ENCODE peak calls at places on chromosomes 11 and 22, in five cellular contexts. D, A, E, J and N are unnamed samples.

GRCh38 chr22:35314161-35314942 is 14.7 kb downstream of the TOM1 start:
- DNase-seq in D (peak; percentile 67), A (peak; percentile 56), E (no peak), J (no peak), N (no peak)

GRCh38 chr11:64809781-64810241 is 540 bp downstream of the MEN1 start:
- DNase-seq in D (peak; percentile 89), A (no peak), E (no peak), J (no peak), N (no peak)

GRCh38 chr11:85088286-85088685 is 538.9 kb downstream of the DLG2 start:
- DNase-seq in D (no peak), A (no peak), E (no peak), J (no peak), N (peak; percentile 27)

GRCh38 chr11:121604152-121604551 is 151.4 kb upstream of the SORL1-AS1 start:
- DNase-seq in D (no peak), A (no peak), E (no peak), J (no peak), N (no peak)

GRCh38 chr11:19719960-19720359 is 7.3 kb downstream of the NAV2 start:
- DNase-seq in D (no peak), A (peak; percentile 65), E (no peak), J (no peak), N (no peak)

GRCh38 chr11:61477734-61478148 is 30.8 kb upstream of the LRRC10B start:
- DNase-seq in D (peak; percentile 90), A (no peak), E (peak; percentile 59), J (no peak), N (no peak)

GRCh38 chr11:60710482-60710881 is 11.1 kb downstream of the MS4A8 start:
- DNase-seq in D (peak; percentile 77), A (no peak), E (no peak), J (no peak), N (no peak)

GRCh38 chr11:14638561-14638960 is 5.0 kb upstream of the PDE3B start:
- DNase-seq in D (no peak), A (no peak), E (no peak), J (no peak), N (no peak)

GRCh38 chr11:24005202-24005876 is 491.5 kb upstream of the LUZP2 start:
- DNase-seq in D (no peak), A (no peak), E (no peak), J (no peak), N (no peak)

GRCh38 chr11:130473056-130473794 is 24.8 kb downstream of the ADAMTS15 start:
- DNase-seq in D (no peak), A (no peak), E (no peak), J (no peak), N (no peak)

GRCh38 chr11:126307706-126308105 is 3.8 kb downstream of the DCPS start:
- DNase-seq in D (peak; percentile 84), A (no peak), E (no peak), J (no peak), N (no peak)

GRCh38 chr11:125358254-125358840 is 137.7 kb downstream of the FEZ1 start:
- DNase-seq in D (no peak), A (no peak), E (no peak), J (no peak), N (no peak)

GRCh38 chr22:42283288-42284229 is 13.1 kb upstream of the TCF20 start:
- DNase-seq in D (peak; percentile 75), A (no peak), E (no peak), J (no peak), N (no peak)

GRCh38 chr22:41994506-41994905 is 4.1 kb upstream of the WBP2NL start:
- DNase-seq in D (peak; percentile 26), A (no peak), E (no peak), J (no peak), N (no peak)

GRCh38 chr11:132050577-132051180 is 680.3 kb downstream of the NTM start:
- DNase-seq in D (no peak), A (no peak), E (no peak), J (no peak), N (no peak)

GRCh38 chr11:93842461-93842860 is 8.0 kb downstream of the VSTM5 start:
- DNase-seq in D (peak; percentile 26), A (no peak), E (no peak), J (peak; percentile 46), N (peak; percentile 7)

GRCh38 chr22:31838917-31839316 is 85.1 kb downstream of the DEPDC5 start:
- DNase-seq in D (no peak), A (no peak), E (no peak), J (no peak), N (no peak)

GRCh38 chr11:124934862-124935547 is 842 bp downstream of the HEPACAM start:
- DNase-seq in D (no peak), A (no peak), E (no peak), J (peak; percentile 74), N (peak; percentile 86)

GRCh38 chr11:57938351-57938750 is 85.3 kb upstream of the OR9Q1 start:
- DNase-seq in D (no peak), A (no peak), E (no peak), J (no peak), N (no peak)

DNA sequence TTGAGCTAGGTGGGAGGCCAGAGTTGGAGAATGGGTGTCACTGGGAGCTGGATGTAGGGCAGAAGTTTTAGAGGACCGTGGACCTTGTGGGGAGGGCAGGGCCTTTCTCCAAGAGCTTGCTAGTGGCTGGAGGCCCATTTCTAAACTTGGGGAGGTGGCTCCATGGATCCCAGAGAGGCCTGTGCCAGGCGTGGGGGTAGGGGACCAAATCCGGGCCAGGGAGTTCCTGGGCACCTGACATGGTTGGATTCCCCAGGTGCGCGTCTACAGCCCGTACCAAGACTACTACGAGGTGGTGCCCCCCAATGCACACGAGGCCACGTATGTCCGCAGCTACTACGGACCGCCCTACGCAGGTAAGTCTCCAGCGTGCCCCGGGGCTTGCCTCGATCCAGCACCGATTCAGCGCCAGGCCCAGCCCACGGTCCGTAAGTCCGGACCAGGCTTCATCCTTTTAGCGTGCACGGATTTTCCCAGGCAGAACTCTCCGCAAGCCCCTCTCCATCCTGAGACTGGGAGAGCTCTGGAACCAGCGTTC is 14.2 kb downstream of the PLEKHB1 start:
- DNase-seq in D (no peak), A (no peak), E (no peak), J (no peak), N (no peak)
- H3K4me3 ChIP-seq in D (no peak overlapping the region), A (peak overlapping the region; percentile 62), E (peak overlapping the region; percentile 48), J (peak overlapping the region; percentile 39), N (peak overlapping the region; percentile 55)

GRCh38 chr22:37525073-37525745 is 6.0 kb upstream of the CARD10 start:
- DNase-seq in D (no peak), A (no peak), E (no peak), J (no peak), N (peak; percentile 52)

GRCh38 chr22:37529652-37530345 is 10.6 kb upstream of the CARD10 start:
- DNase-seq in D (no peak), A (no peak), E (no peak), J (no peak), N (no peak)

GRCh38 chr22:37526376-37526775 is 7.2 kb upstream of the CARD10 start:
- DNase-seq in D (no peak), A (no peak), E (no peak), J (no peak), N (no peak)

GRCh38 chr22:37521236-37521739 is 2.1 kb upstream of the CARD10 start:
- DNase-seq in D (no peak), A (no peak), E (no peak), J (no peak), N (no peak)

DNA sequence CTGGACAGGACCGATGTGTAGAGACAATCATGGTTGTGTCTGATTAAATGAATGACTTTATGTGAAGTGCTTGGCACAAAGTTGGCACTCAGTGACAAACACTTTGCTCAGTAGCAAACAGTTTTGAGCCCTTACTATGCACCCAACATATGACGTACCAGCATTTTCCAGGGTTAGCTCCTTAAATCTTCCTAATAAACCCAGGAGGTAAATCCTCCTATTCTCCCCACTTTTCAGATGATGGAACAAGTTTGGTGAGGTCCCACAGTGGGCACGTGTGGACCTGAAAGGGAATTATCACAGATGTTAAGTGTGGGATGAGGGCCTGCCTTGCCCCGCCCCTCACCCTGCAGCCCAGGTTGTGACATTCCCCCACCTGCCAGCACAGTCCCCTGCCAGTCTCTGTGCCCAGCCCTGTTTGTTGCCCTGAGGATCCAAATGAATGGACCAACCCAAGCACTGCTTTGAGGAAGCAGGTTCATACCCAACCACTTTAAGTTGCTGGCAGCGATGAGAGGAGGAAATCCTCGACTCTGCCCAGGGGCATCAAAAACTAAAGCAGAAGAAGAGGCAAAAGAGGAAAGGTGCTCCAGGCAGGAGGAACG is 6.6 kb upstream of the CARD10 start:
- DNase-seq in D (no peak), A (no peak), E (no peak), J (no peak), N (no peak)
- TF ChIP-seq CTCF in D (no peak), A (no peak), E (no peak), J (no peak), N (no peak)

GRCh38 chr11:59559886-59560285 is 48.5 kb downstream of the OR4D9 start:
- DNase-seq in D (no peak), A (peak; percentile 59), E (no peak), J (no peak), N (no peak)
- H3K4me3 ChIP-seq in D (peak overlapping the region; percentile 99), A (peak overlapping the region; percentile 92), E (peak overlapping the region; percentile 85), J (no peak overlapping the region), N (peak overlapping the region; percentile 100)

DNA sequence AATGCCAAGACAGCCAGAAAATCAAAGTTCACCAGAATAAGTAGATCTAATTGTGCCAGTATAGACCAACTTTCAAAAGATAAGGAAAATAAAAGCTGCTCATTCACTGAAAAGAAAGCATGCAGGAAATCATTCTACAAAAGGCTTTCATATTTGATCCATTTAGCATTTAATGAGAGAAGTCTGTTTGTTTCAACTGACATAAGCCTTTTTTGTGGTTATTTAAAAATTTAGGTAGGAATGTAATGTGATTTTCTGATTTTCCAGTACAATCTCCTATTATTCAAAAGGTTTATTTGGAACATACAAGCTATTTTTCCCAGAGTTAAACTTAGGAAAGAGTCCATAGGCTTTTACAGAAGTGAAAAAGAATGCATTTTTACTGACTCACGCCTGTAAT is 92.7 kb downstream of the SBF2 start:
- DNase-seq in D (no peak), A (no peak), E (no peak), J (peak; percentile 17), N (no peak)
- TF ChIP-seq CTCF in D (no peak), A (no peak), E (no peak), J (no peak), N (no peak)